ENCODE peak calls at places on chromosome 16, in five cellular contexts. W, D, M, Y and K are unnamed samples.

GRCh38 chr16:83227336-83227735 is 580.4 kb upstream of the HSBP1 start:
- DNase-seq in W (no peak), D (no peak), M (no peak), Y (no peak), K (no peak)

GRCh38 chr16:89958068-89958467 is 9.5 kb downstream of the DEF8 start:
- DNase-seq in W (peak), D (no peak), M (peak), Y (no peak), K (no peak)

GRCh38 chr16:71293921-71294320 is 4.7 kb upstream of the CMTR2 start:
- DNase-seq in W (no peak), D (no peak), M (no peak), Y (no peak), K (no peak)

GRCh38 chr16:89320717-89321501 is 103.4 kb downstream of the ZNF778 start:
- DNase-seq in W (peak), D (no peak), M (no peak), Y (peak), K (no peak)

GRCh38 chr16:30927789-30928378 is 4.5 kb downstream of the FBXL19 start:
- DNase-seq in W (peak), D (no peak), M (peak), Y (peak), K (no peak)

GRCh38 chr16:4051591-4051990 is 64.7 kb downstream of the ADCY9 start:
- DNase-seq in W (no peak), D (no peak), M (no peak), Y (no peak), K (no peak)

GRCh38 chr16:47475786-47476185 is 14.7 kb downstream of the PHKB start:
- DNase-seq in W (no peak), D (no peak), M (no peak), Y (no peak), K (no peak)

GRCh38 chr16:14486520-14487303 is 143.3 kb downstream of the PARN start:
- DNase-seq in W (peak), D (no peak), M (no peak), Y (peak), K (no peak)

GRCh38 chr16:10950393-10950792 is 6.0 kb downstream of the CLEC16A start:
- DNase-seq in W (no peak), D (no peak), M (no peak), Y (peak), K (no peak)

GRCh38 chr16:9039208-9039607 is 52.2 kb upstream of the HAPSTR1 start:
- DNase-seq in W (no peak), D (no peak), M (no peak), Y (no peak), K (no peak)

GRCh38 chr16:56424791-56425438 is 430 bp downstream of the AMFR start:
- DNase-seq in W (peak), D (peak), M (peak), Y (no peak), K (peak)

GRCh38 chr16:74862743-74863244 is 88.2 kb upstream of the FA2H start:
- DNase-seq in W (no peak), D (no peak), M (no peak), Y (peak), K (no peak)

GRCh38 chr16:82704369-82704768 is 77.6 kb downstream of the CDH13 start:
- DNase-seq in W (no peak), D (no peak), M (no peak), Y (no peak), K (no peak)

GRCh38 chr16:35559911-35560636 is 2100.7 kb downstream of the TP53TG3F start:
- DNase-seq in W (no peak), D (no peak), M (no peak), Y (no peak), K (no peak)

GRCh38 chr16:74758801-74759200 is 15.8 kb downstream of the FA2H start:
- DNase-seq in W (no peak), D (no peak), M (no peak), Y (no peak), K (no peak)

GRCh38 chr16:12239953-12240485 is 263.5 kb downstream of the SNX29 start:
- DNase-seq in W (no peak), D (no peak), M (no peak), Y (no peak), K (no peak)

GRCh38 chr16:69476920-69477418 is 52.5 kb downstream of the CYB5B start:
- DNase-seq in W (peak), D (no peak), M (no peak), Y (no peak), K (no peak)

GRCh38 chr16:54577566-54578180 is 291.1 kb upstream of the IRX3 start:
- DNase-seq in W (no peak), D (no peak), M (no peak), Y (no peak), K (no peak)

GRCh38 chr16:21990381-21990944 is 10.5 kb downstream of the PDZD9 start:
- DNase-seq in W (no peak), D (no peak), M (no peak), Y (no peak), K (no peak)

GRCh38 chr16:2009791-2010510 is at the start of gene ZNF598:
- DNase-seq in W (peak), D (peak), M (peak), Y (peak), K (peak)

GRCh38 chr16:84312783-84313382 is 18.2 kb downstream of the WFDC1 start:
- DNase-seq in W (no peak), D (no peak), M (no peak), Y (peak), K (no peak)

GRCh38 chr16:73082608-73083007 is 34.7 kb upstream of the ZFHX3 start:
- DNase-seq in W (no peak), D (no peak), M (no peak), Y (no peak), K (no peak)

GRCh38 chr16:12317121-12317810 is 340.7 kb downstream of the SNX29 start:
- DNase-seq in W (no peak), D (no peak), M (no peak), Y (no peak), K (no peak)

GRCh38 chr16:27980919-27981670 is 82.4 kb downstream of the GSG1L start:
- DNase-seq in W (no peak), D (no peak), M (no peak), Y (no peak), K (no peak)

GRCh38 chr16:23976091-23977001 is 140.6 kb downstream of the PRKCB start:
- DNase-seq in W (no peak), D (no peak), M (no peak), Y (no peak), K (no peak)

GRCh38 chr16:2983706-2984136 is 3.5 kb upstream of the PKMYT1 start:
- DNase-seq in W (peak), D (peak), M (peak), Y (peak), K (no peak)

GRCh38 chr16:19429271-19429670 is 11.6 kb downstream of the TMC5 start:
- DNase-seq in W (no peak), D (no peak), M (no peak), Y (no peak), K (no peak)